ENCODE peak calls at places on chromosomes 7 and 10, in four cellular contexts. K is activated naive CD4-positive, alpha-beta T cell treated with anti-CD3 and anti-CD28 coated beads, Interleukin-2, amount 10 ng/mL, durations not matched to agents 7 days and 5 days; U is fibroblast of lung; T is stimulated activated CD4-positive, alpha-beta T cell treated with anti-CD3 and anti-CD28 coated beads, TNF-alpha, amount 100 ng/mL, for 24 hours. G is an unnamed sample.

GRCh38 chr10:58322072-58322834 is 12.6 kb upstream of the UBE2D1 start:
- DNase-seq in K (peak), U (no peak), T (no peak), G (no peak)

GRCh38 chr7:19932549-19933249 is 159.3 kb upstream of the TMEM196 start:
- DNase-seq in T (no peak), K (no peak), U (no peak), G (no peak)

GRCh38 chr7:83001362-83002040 is 161.2 kb downstream of the PCLO start:
- DNase-seq in U (peak), K (no peak), T (no peak), G (no peak)

GRCh38 chr7:129635300-129636029 is 23.9 kb downstream of the NRF1 start:
- DNase-seq in U (peak), K (peak), T (peak), G (peak)

GRCh38 chr10:79100761-79101160 is 32.0 kb downstream of the ZMIZ1 start:
- DNase-seq in U (no peak), K (no peak), T (no peak), G (no peak)

GRCh38 chr10:130854151-130854550 is 457.4 kb downstream of the TCERG1L start:
- DNase-seq in K (no peak), U (no peak), T (no peak), G (no peak)

GRCh38 chr10:89302628-89303027 is 782 bp downstream of the IFIT2 start:
- DNase-seq in U (no peak), T (no peak), K (no peak), G (no peak)

GRCh38 chr7:149774237-149775175 is 1.1 kb upstream of the ZNF467 start:
- DNase-seq in T (no peak), K (no peak), U (no peak), G (no peak)

GRCh38 chr7:28407643-28408042 is 4.7 kb upstream of the CREB5 start:
- DNase-seq in U (peak), K (no peak), T (no peak), G (no peak)

GRCh38 chr10:103733002-103733419 is 122.4 kb downstream of the SH3PXD2A start:
- DNase-seq in K (no peak), T (no peak), U (no peak), G (peak)

GRCh38 chr7:132190683-132191082 is 385.6 kb downstream of the PLXNA4 start:
- DNase-seq in U (no peak), T (no peak), K (no peak), G (no peak)

GRCh38 chr7:105690286-105690915 is 109.1 kb upstream of the EFCAB10 start:
- DNase-seq in K (no peak), T (no peak), U (peak), G (no peak)

GRCh38 chr7:141276031-141276430 is 202.2 kb downstream of the TMEM178B start:
- DNase-seq in T (no peak), U (no peak), K (no peak), G (no peak)

GRCh38 chr7:38524786-38525185 is 106.4 kb downstream of the AMPH start:
- DNase-seq in K (no peak), T (no peak), U (peak), G (no peak)

GRCh38 chr10:118853916-118854315 is 99.1 kb upstream of the CACUL1 start:
- DNase-seq in T (no peak), U (no peak), K (no peak), G (no peak)

G was measured in foreskin melanocyte.